ENCODE peak calls at places on chromosomes 4 and X, in four cellular contexts. Q, W, R and J are unnamed samples.

GRCh38 chr4:86960557-86960959 is 25.7 kb downstream of the AFF1 start:
- ATAC-seq in Q (no peak), W (peak), R (peak), J (no peak)

GRCh38 chr4:66574145-66574978 is 904.1 kb upstream of the EPHA5 start:
- ATAC-seq in Q (no peak), W (no peak), R (no peak), J (no peak)

GRCh38 chrX:56289449-56289848 is 57.3 kb downstream of the KLF8 start:
- ATAC-seq in Q (no peak), W (no peak), R (no peak), J (no peak)

GRCh38 chr4:55431710-55432336 is 36.1 kb downstream of the TMEM165 start:
- ATAC-seq in Q (no peak), W (no peak), R (no peak), J (no peak)

GRCh38 chr4:144656857-144657256 is 10.9 kb downstream of the HHIP start:
- ATAC-seq in Q (no peak), W (no peak), R (no peak), J (no peak)

GRCh38 chrX:48451708-48452107 is 18.4 kb downstream of the SLC38A5 start:
- ATAC-seq in Q (no peak), W (no peak), R (no peak), J (no peak)

GRCh38 chr4:4406455-4407298 is 19.8 kb downstream of the NSG1 start:
- ATAC-seq in Q (no peak), W (peak), R (no peak), J (no peak)

GRCh38 chrX:19689170-19689814 is 174.0 kb upstream of the MAP3K15 start:
- ATAC-seq in Q (no peak), W (no peak), R (peak), J (no peak)

GRCh38 chrX:13085533-13085932 is 41.1 kb upstream of the FAM9C start:
- ATAC-seq in Q (no peak), W (no peak), R (peak), J (no peak)

GRCh38 chr4:108094131-108094530 is 74.6 kb downstream of the LEF1 start:
- ATAC-seq in Q (no peak), W (no peak), R (no peak), J (no peak)

GRCh38 chr4:188025476-188025875 is 29.9 kb downstream of the ZFP42 start:
- ATAC-seq in Q (no peak), W (no peak), R (no peak), J (no peak)

GRCh38 chr4:11367371-11367770 is 61.3 kb downstream of the HS3ST1 start:
- ATAC-seq in Q (no peak), W (no peak), R (no peak), J (peak)

GRCh38 chrX:17788956-17789562 is 51.8 kb downstream of the SCML1 start:
- ATAC-seq in Q (peak), W (no peak), R (no peak), J (no peak)

GRCh38 chr4:13476152-13476551 is 8.0 kb downstream of the RAB28 start:
- ATAC-seq in Q (no peak), W (no peak), R (no peak), J (no peak)

GRCh38 chrX:15310117-15310516 is 5.3 kb downstream of the ASB11 start:
- ATAC-seq in Q (no peak), W (no peak), R (no peak), J (peak)

GRCh38 chr4:119627267-119628190 is 1.1 kb downstream of the PDE5A start:
- ATAC-seq in Q (peak), W (peak), R (peak), J (peak)
- TF ChIP-seq POLR2A in Q (no peak), W (no peak), R (no peak), J (no peak)

GRCh38 chrX:72095370-72095769 is 36.3 kb downstream of the RTL5 start:
- ATAC-seq in Q (no peak), W (no peak), R (no peak), J (no peak)
- H3K27ac ChIP-seq in Q (no peak), W (no peak), R (no peak), J (no peak)

GRCh38 chr4:112523008-112523440 is 7.0 kb upstream of the NEUROG2 start:
- ATAC-seq in Q (no peak), W (peak), R (peak), J (no peak)

GRCh38 chr4:112526061-112526460 is 10.1 kb upstream of the NEUROG2 start:
- ATAC-seq in Q (no peak), W (no peak), R (no peak), J (no peak)

GRCh38 chr4:112522389-112522788 is 6.4 kb upstream of the NEUROG2 start:
- ATAC-seq in Q (no peak), W (no peak), R (no peak), J (no peak)

GRCh38 chr4:112521123-112522116 is 5.4 kb upstream of the NEUROG2 start:
- ATAC-seq in Q (no peak), W (no peak), R (no peak), J (no peak)

GRCh38 chr4:112523764-112524505 is 8.0 kb upstream of the NEUROG2 start:
- ATAC-seq in Q (peak), W (peak), R (peak), J (peak)
- TF ChIP-seq POLR2AphosphoS5 in Q (peak), W (no peak), R (no peak), J (no peak)

GRCh38 chr4:7939377-7940108 is at the start of gene AFAP1:
- ATAC-seq in Q (peak), W (peak), R (peak), J (peak)
- TF ChIP-seq POLR2A in Q (peak), W (peak), R (no peak), J (peak)

DNA sequence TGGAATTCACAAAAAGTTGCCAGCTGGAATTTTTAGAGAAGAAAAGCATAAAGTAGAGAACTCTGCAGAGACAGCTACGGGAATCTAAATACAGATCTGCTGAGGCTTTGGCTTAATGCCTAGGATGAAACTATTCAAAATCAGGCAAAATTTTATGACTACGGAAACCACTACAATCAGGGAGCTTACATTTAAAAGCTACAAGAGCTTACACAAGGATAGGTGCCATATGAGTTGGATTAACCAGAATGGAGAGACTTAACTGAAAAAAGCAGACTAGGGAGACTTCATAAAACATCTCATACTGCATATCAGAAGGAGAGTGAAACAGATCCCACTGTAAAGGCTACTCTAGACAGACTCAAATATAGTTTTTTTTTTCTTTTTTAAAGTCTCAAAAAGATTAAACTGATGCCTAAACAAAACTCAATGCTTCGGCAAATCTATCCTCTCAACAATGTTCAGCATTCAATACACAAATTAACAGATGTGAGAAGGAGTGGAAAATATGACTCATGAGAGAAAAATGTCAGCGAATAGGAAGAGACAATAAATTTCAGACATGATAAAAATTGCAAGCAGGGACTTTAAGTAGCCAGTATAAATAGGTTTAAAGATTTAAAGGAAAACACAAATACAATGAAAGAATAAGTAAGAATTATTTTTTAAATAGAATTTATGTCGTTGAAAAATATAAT is 586.0 kb downstream of the FSTL5 start:
- ATAC-seq in Q (no peak), W (no peak), R (no peak), J (no peak)
- H3K27ac ChIP-seq in Q (no peak), W (no peak), R (no peak), J (no peak)

GRCh38 chrX:119636419-119636818 is 30.2 kb upstream of the NKRF start:
- ATAC-seq in Q (no peak), W (no peak), R (peak), J (no peak)
- TF ChIP-seq POLR2AphosphoS5 in Q (no peak), W (no peak), R (no peak), J (no peak)

GRCh38 chr4:119212964-119213606 is 572 bp downstream of the USP53 start:
- ATAC-seq in Q (peak), W (peak), R (peak), J (peak)
- TF ChIP-seq POLR2A in Q (no peak), W (peak), R (no peak), J (no peak)